ENCODE peak calls at places on chromosome 14, in seven cellular contexts. S is GM12878, L is T47D, O is HepG2, G is HCT116, N is SK-N-SH, C is H1. Z is an unnamed sample.

GRCh38 chr14:80455031-80455430 is 243.7 kb upstream of the DIO2 start:
- DNase-seq in S (no peak), L (peak), O (no peak), G (no peak), N (no peak), C (no peak), Z (no peak)

GRCh38 chr14:90778468-90779255 is 37.6 kb downstream of the TTC7B start:
- DNase-seq in S (no peak), L (no peak), O (no peak), G (no peak), N (no peak), C (no peak), Z (no peak)

GRCh38 chr14:69346710-69347109 is 51.4 kb downstream of the ERH start:
- DNase-seq in S (no peak), L (no peak), O (no peak), G (no peak), N (peak), C (peak), Z (peak)

GRCh38 chr14:26113930-26114329 is 483.9 kb downstream of the NOVA1 start:
- DNase-seq in S (no peak), L (no peak), O (no peak), G (no peak), N (no peak), C (no peak), Z (no peak)

GRCh38 chr14:91293281-91293680 is 48.8 kb upstream of the GPR68 start:
- DNase-seq in S (no peak), L (no peak), O (no peak), G (no peak), N (no peak), C (no peak), Z (no peak)

GRCh38 chr14:35050652-35051051 is 4.6 kb downstream of the FAM177A1 start:
- DNase-seq in S (no peak), L (no peak), O (peak), G (no peak), N (no peak), C (no peak), Z (peak)

GRCh38 chr14:68089146-68089715 is 269.7 kb downstream of the RAD51B start:
- DNase-seq in S (no peak), L (no peak), O (no peak), G (peak), N (no peak), C (no peak), Z (no peak)

GRCh38 chr14:23112359-23113178 is 6.5 kb downstream of the CEBPE start:
- DNase-seq in S (no peak), L (no peak), O (no peak), G (no peak), N (no peak), C (no peak), Z (peak)

GRCh38 chr14:53967606-53968005 is 11.0 kb upstream of the BMP4 start:
- DNase-seq in S (no peak), L (no peak), O (no peak), G (no peak), N (no peak), C (no peak), Z (no peak)
- TF ChIP-seq JUND in S (no peak), L (no peak), O (no peak), G (no peak), N (no peak), C (no peak), Z (no peak)

DNA sequence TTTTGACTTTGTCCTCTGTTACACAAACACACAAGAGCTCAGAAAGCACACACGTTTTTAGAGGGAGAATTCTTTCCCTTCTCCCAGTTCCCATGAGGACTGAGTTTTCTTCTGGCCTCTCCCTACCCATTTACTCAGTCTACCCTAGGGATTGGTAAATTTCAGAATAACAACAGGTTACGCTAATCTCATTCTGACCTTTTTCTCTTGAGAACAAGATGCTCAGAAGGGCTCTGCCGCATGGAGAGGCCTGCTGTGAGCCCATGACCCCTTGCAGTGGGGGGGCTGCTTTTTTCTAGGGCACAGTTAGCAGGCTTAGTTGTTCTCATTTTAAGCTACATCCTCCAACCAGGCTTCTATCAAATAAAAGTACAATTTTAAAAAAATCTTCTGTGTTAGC is 69.5 kb downstream of the GPR135 start:
- DNase-seq in S (no peak), L (no peak), O (no peak), G (no peak), N (no peak), C (no peak), Z (no peak)
- TF ChIP-seq JUND in S (no peak), L (no peak), O (no peak), G (no peak), N (no peak), C (no peak), Z (no peak)

DNA sequence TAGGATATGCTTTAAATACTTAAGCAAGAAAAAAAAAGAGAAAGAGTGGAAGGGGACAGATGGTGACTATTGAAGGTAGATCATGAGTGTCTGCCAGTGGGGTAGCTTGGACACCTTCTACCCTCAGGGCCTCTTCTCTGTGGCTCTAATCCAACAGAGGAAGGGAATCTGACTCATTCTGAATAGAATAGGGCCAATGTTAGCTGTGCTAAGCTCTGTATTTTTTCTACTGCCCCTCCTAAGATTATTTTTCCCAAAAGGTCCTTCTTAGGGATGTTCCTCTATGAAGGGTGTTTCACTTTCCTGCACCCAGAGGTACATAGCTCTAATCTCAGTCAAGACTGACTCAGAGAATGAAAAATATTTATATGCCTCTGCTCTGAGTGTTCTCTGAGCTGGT is 25.6 kb downstream of the UNC79 start:
- DNase-seq in S (no peak), L (no peak), O (no peak), G (no peak), N (no peak), C (no peak), Z (no peak)
- TF ChIP-seq JUND in S (no peak), L (no peak), O (no peak), G (no peak), N (no peak), C (no peak), Z (no peak)

GRCh38 chr14:99124482-99125104 is 147.4 kb downstream of the BCL11B start:
- DNase-seq in S (no peak), L (no peak), O (no peak), G (no peak), N (peak), C (peak), Z (no peak)
- TF ChIP-seq JUND in S (no peak), L (no peak), O (no peak), G (no peak), N (no peak), C (no peak), Z (no peak)

DNA sequence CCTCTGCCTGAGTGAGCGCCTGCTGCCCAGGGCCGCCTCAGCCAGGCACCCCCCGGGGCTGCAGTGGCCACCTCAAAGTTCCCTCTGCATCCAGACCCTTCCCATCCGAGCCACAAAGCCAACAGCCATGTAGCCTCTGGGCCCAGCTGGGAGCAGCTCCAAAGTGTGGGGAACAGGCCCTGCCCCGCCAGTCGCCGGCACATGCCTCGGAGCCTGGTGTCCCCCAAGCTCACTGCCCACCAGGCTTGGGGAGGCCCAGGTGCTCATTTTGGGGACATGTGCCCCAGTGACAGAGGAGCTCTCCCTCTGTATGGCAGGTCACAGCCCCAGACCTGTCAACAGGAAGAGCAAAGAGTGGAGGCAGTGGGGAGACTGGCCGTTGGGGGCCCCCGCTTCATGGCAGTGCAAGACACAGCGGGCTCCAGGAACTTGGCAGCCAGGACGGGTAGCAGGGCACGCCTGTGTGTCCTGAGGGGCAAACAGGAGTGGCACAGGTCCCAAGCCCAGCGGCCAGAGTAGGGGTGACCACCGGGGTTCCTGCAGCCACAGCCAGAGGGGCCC is 29.9 kb downstream of the JAG2 start:
- DNase-seq in S (no peak), L (no peak), O (no peak), G (no peak), N (no peak), C (no peak), Z (no peak)
- TF ChIP-seq JUND in S (no peak), L (no peak), O (no peak), G (no peak), N (no peak), C (no peak), Z (no peak)

GRCh38 chr14:101506211-101506920 is 54.9 kb upstream of the DIO3 start:
- DNase-seq in S (no peak), L (no peak), O (no peak), G (no peak), N (no peak), C (no peak), Z (no peak)

GRCh38 chr14:101505216-101505970 is 55.9 kb upstream of the DIO3 start:
- DNase-seq in S (no peak), L (no peak), O (no peak), G (no peak), N (no peak), C (no peak), Z (no peak)

GRCh38 chr14:101503431-101504095 is 57.7 kb upstream of the DIO3 start:
- DNase-seq in S (no peak), L (no peak), O (no peak), G (no peak), N (no peak), C (no peak), Z (no peak)

GRCh38 chr14:101502761-101503392 is 58.4 kb upstream of the DIO3 start:
- DNase-seq in S (no peak), L (no peak), O (no peak), G (no peak), N (no peak), C (no peak), Z (no peak)

GRCh38 chr14:101504096-101504948 is 57.0 kb upstream of the DIO3 start:
- DNase-seq in S (no peak), L (no peak), O (no peak), G (no peak), N (no peak), C (no peak), Z (no peak)
- TF ChIP-seq JUND in S (no peak), L (no peak), O (no peak), G (no peak), N (no peak), C (no peak), Z (no peak)